ENCODE peak calls at places on chromosomes 13 and 19, in seven cellular contexts. B is fibroblast of lung; F is body of pancreas; I is activated CD8-positive, alpha-beta T cell treated with anti-CD3 and anti-CD28 coated beads for 36 hours; W is BE2C; Y is psoas muscle; H is BJ. S is an unnamed sample.

GRCh38 chr19:46979103-46979769 is 40.4 kb upstream of the NPAS1 start:
- DNase-seq in B (no peak), F (no peak), I (no peak), W (no peak), Y (peak; percentile 77), H (no peak), S (no peak)

GRCh38 chr13:26022538-26023292 is 29.1 kb downstream of the SHISA2 start:
- DNase-seq in B (peak; percentile 73), F (peak; percentile 77), I (no peak), W (peak; percentile 89), Y (peak; percentile 94), H (peak; percentile 34), S (peak; percentile 93)

GRCh38 chr19:2326699-2327360 is 1.6 kb downstream of the LSM7 start:
- DNase-seq in B (no peak), F (no peak), I (no peak), W (no peak), Y (no peak), H (no peak), S (no peak)

GRCh38 chr13:113616991-113617749 is 32.6 kb downstream of the TFDP1 start:
- DNase-seq in B (peak; percentile 73), F (no peak), I (no peak), W (no peak), Y (no peak), H (no peak), S (no peak)

GRCh38 chr13:77345150-77345780 is 18.4 kb upstream of the MYCBP2 start:
- DNase-seq in B (no peak), F (no peak), I (peak; percentile 56), W (no peak), Y (no peak), H (no peak), S (no peak)

GRCh38 chr13:108060111-108060510 is 155.2 kb downstream of the LIG4 start:
- DNase-seq in B (no peak), F (no peak), I (no peak), W (no peak), Y (no peak), H (no peak), S (no peak)

GRCh38 chr13:65985632-65986031 is 1244.5 kb downstream of the PCDH9 start:
- DNase-seq in B (no peak), F (no peak), I (no peak), W (peak; percentile 25), Y (no peak), H (no peak), S (no peak)

GRCh38 chr13:98252931-98253470 is 75.9 kb upstream of the RNF113B start:
- DNase-seq in B (peak; percentile 88), F (no peak), I (no peak), W (no peak), Y (no peak), H (peak; percentile 31), S (no peak)

GRCh38 chr13:44013666-44014291 is 134.1 kb downstream of the LACC1 start:
- DNase-seq in B (peak; percentile 81), F (no peak), I (no peak), W (no peak), Y (no peak), H (peak; percentile 47), S (no peak)

GRCh38 chr13:62512194-62513141 is 1096.8 kb upstream of the PCDH20 start:
- DNase-seq in B (peak; percentile 1), F (peak; percentile 54), I (peak; percentile 20), W (peak; percentile 67), Y (no peak), H (no peak), S (no peak)

GRCh38 chr19:38721977-38722773 is 22.1 kb downstream of the CAPN12 start:
- DNase-seq in B (no peak), F (no peak), I (no peak), W (no peak), Y (no peak), H (no peak), S (no peak)

GRCh38 chr19:18629166-18630088 is 7.4 kb upstream of the KLHL26 start:
- DNase-seq in B (no peak), F (peak; percentile 39), I (no peak), W (no peak), Y (peak; percentile 88), H (no peak), S (no peak)

GRCh38 chr13:35016362-35017148 is 74.5 kb downstream of the NBEA start:
- DNase-seq in B (peak; percentile 5), F (no peak), I (no peak), W (no peak), Y (no peak), H (no peak), S (no peak)

GRCh38 chr19:3343619-3344502 is 22.5 kb upstream of the NFIC start:
- DNase-seq in B (peak; percentile 82), F (peak; percentile 94), I (peak; percentile 81), W (peak; percentile 89), Y (peak; percentile 91), H (peak; percentile 46), S (no peak)
- TF ChIP-seq CTCF in B (no peak), F (peak; percentile 29), I (peak; percentile 22), W (peak; percentile 26), Y (no peak), H (no peak), S (no peak)

GRCh38 chr19:33040994-33041827 is 23.5 kb downstream of the RHPN2 start:
- DNase-seq in B (peak; percentile 47), F (peak; percentile 80), I (no peak), W (no peak), Y (peak; percentile 57), H (peak; percentile 24), S (no peak)

GRCh38 chr19:33035461-33035860 is 29.2 kb downstream of the RHPN2 start:
- DNase-seq in B (no peak), F (no peak), I (no peak), W (no peak), Y (no peak), H (no peak), S (no peak)

GRCh38 chr19:33039815-33040214 is 24.9 kb downstream of the RHPN2 start:
- DNase-seq in B (no peak), F (no peak), I (no peak), W (no peak), Y (no peak), H (no peak), S (no peak)

GRCh38 chr19:33039108-33039599 is 25.5 kb downstream of the RHPN2 start:
- DNase-seq in B (no peak), F (no peak), I (no peak), W (no peak), Y (no peak), H (no peak), S (no peak)
- TF ChIP-seq CTCF in B (no peak), F (no peak), I (no peak), W (no peak), Y (no peak), H (no peak), S (no peak)

DNA sequence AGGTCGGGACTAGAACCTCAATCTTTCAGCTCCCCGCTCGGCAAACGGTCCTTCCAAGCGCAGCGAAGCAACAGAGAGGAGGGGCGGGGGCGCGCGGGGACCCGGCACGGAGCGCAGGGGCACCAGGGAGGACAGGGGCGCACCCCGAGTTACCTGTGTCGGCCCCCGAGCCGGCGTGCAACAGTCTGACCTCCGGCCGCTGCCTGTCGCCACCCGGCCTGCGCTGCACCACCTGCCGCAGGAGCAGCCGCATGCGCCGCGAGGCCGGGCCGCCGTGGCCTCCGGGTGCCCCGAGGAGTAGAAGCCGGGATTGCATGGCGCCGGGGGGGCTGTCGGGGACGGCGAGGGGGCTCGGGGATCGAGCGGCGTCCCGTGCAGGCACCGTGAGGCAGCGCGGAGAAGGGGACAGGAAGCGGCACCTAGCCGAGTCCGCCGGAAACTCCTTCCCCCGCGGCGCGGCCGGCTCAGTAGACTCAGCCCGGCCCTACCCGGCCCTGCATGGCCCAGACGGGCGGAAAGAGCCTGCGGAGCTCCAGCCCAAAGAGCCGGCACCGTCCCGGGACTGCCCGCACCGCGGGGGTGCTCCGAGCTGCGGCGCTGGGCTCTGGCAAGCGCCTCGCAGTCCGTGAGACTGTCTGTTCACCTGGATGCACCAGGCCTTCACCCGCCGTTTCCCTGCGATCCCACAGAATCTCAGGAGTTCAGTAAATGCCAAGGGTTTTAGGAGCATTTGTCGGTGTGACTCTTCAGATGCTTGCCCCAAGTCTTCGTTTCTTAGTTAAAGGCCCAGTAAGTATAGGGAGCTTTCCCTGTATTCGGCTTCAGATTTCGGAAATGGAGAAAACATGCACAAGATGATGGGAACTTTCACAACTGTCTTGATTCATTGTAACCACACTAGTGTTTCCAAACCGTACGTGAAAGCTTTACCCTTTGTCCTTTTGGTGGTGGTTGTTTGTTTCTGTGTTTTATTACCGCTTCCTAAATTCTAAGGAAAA is at the start of gene VWA8:
- DNase-seq in B (peak; percentile 83), F (peak; percentile 81), I (peak; percentile 90), W (peak; percentile 86), Y (peak; percentile 91), H (no peak), S (peak; percentile 91)
- TF ChIP-seq CTCF in B (no peak), F (peak; percentile 4), I (no peak), W (no peak), Y (no peak), H (no peak), S (no peak)

GRCh38 chr13:81872581-81872980 is 1531.7 kb upstream of the SPRY2 start:
- DNase-seq in B (no peak), F (no peak), I (no peak), W (peak; percentile 50), Y (no peak), H (no peak), S (no peak)
- TF ChIP-seq CTCF in B (no peak), F (peak; percentile 48), I (no peak), W (peak; percentile 81), Y (no peak), H (no peak), S (peak; percentile 38)

GRCh38 chr19:4375620-4376228 is 24.6 kb downstream of the SH3GL1 start:
- DNase-seq in B (peak; percentile 76), F (peak; percentile 56), I (no peak), W (peak; percentile 81), Y (no peak), H (no peak), S (no peak)
- TF ChIP-seq CTCF in B (peak; percentile 63), F (peak; percentile 43), I (no peak), W (peak; percentile 63), Y (peak; percentile 10), H (peak; percentile 56), S (peak; percentile 43)

GRCh38 chr19:10895920-10896319 is 24.6 kb downstream of the CARM1 start:
- DNase-seq in B (no peak), F (no peak), I (no peak), W (no peak), Y (no peak), H (no peak), S (no peak)
- TF ChIP-seq CTCF in B (no peak), F (no peak), I (no peak), W (peak; percentile 27), Y (peak; percentile 25), H (peak; percentile 12), S (no peak)

GRCh38 chr19:4647676-4648644 is 8.6 kb downstream of the TNFAIP8L1 start:
- DNase-seq in B (no peak), F (peak; percentile 25), I (no peak), W (peak; percentile 34), Y (peak; percentile 82), H (no peak), S (no peak)
- TF ChIP-seq CTCF in B (no peak), F (no peak), I (no peak), W (peak; percentile 11), Y (no peak), H (no peak), S (peak; percentile 26)

DNA sequence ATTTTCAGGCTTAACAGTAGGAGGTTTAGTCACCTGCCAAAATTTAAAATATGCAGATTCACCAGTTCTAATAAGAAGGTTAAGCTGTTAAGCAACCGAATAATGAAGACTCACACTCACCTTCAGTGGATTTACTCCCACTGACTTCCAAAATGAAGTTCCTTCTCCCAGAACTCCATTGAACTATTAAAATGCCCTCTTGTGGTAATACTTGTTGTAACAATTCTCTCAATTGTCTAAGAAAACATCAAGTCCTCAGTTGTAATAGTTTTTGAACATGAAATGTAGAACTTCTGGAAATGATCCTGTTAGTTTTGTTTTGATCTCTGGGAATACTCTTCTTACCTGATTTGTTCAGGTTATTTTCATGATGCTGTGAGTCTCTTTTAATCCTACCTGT is 522.0 kb upstream of the ATXN8OS start:
- DNase-seq in B (no peak), F (no peak), I (no peak), W (no peak), Y (no peak), H (no peak), S (no peak)
- TF ChIP-seq CTCF in B (no peak), F (no peak), I (no peak), W (peak; percentile 37), Y (no peak), H (no peak), S (peak; percentile 21)

S was measured in osteocyte.